ENCODE peak calls at places on chromosomes 3 and 15, in four cellular contexts. G is pancreas, O is mucosa of descending colon, U is GM23338. E is an unnamed sample.

GRCh38 chr3:73080201-73080966 is 18.9 kb downstream of the EBLN2 start:
- DNase-seq in O (no peak), G (no peak), U (no peak), E (no peak)

GRCh38 chr3:152834354-152835310 is at the start of gene P2RY1:
- DNase-seq in O (peak; percentile 81), U (peak; percentile 88), G (peak; percentile 65), E (peak; percentile 79)

GRCh38 chr15:32866486-32867312 is 148.9 kb downstream of the GREM1 start:
- DNase-seq in G (no peak), O (no peak), U (no peak), E (no peak)

GRCh38 chr15:27127834-27128570 is 157.0 kb downstream of the GABRG3 start:
- DNase-seq in U (no peak), G (no peak), O (no peak), E (no peak)

GRCh38 chr15:75065467-75065850 is 42.1 kb downstream of the PPCDC start:
- DNase-seq in O (no peak), U (no peak), G (no peak), E (no peak)

GRCh38 chr15:39622660-39623549 is 42.0 kb downstream of the THBS1 start:
- DNase-seq in U (no peak), G (no peak), O (peak; percentile 63), E (no peak)

GRCh38 chr3:99023590-99024192 is 122.2 kb upstream of the DCBLD2 start:
- DNase-seq in O (peak; percentile 10), G (no peak), U (peak; percentile 57), E (no peak)

GRCh38 chr3:52722491-52722890 is 16.6 kb downstream of the SPCS1 start:
- DNase-seq in U (no peak), O (no peak), G (no peak), E (no peak)

GRCh38 chr3:187264946-187265345 is 26.6 kb downstream of the MASP1 start:
- DNase-seq in O (no peak), U (no peak), G (no peak), E (no peak)

GRCh38 chr3:140100479-140100878 is 165.5 kb downstream of the CLSTN2 start:
- DNase-seq in G (no peak), U (no peak), O (no peak), E (no peak)

GRCh38 chr3:140103166-140103565 is 168.2 kb downstream of the CLSTN2 start:
- DNase-seq in G (no peak), U (no peak), O (no peak), E (no peak)

DNA sequence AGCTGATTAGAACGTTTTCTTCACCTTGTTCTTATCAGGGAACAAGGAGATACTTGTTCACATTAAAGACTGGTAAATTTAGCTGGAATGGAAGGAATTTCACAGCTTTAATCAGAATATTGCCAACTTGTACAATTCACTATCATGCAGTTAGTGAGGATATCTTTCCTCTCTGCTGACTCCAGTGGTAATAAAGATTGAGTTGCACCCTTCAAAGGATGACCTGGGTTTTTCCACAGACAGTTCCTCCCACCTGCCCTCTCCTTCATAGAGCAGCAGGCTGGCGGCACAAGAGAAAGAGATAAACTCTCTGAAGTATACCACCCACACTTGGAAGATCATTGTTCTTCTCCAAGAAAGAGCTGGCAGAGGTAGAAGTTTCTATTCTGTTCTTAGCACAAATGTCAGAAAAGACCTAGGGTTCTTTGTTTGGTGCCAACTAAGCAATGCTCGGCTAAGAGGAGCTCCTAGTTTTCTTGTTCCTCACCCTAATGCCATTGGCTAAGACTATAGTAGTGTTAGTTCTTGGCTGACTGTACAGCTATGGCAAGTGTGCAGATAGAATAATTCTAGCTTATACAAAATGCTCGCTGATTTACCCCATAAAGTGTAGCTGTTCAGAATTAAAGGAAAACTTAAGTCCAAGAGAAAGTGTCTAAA is 169.1 kb downstream of the CLSTN2 start:
- DNase-seq in U (no peak), G (no peak), O (no peak), E (no peak)
- H3K4me1 ChIP-seq in U (no peaks in the 10 kb centered on the region), G (no peaks in the 10 kb centered on the region), O (no peaks in the 10 kb centered on the region), E (no peaks in the 10 kb centered on the region)

DNA sequence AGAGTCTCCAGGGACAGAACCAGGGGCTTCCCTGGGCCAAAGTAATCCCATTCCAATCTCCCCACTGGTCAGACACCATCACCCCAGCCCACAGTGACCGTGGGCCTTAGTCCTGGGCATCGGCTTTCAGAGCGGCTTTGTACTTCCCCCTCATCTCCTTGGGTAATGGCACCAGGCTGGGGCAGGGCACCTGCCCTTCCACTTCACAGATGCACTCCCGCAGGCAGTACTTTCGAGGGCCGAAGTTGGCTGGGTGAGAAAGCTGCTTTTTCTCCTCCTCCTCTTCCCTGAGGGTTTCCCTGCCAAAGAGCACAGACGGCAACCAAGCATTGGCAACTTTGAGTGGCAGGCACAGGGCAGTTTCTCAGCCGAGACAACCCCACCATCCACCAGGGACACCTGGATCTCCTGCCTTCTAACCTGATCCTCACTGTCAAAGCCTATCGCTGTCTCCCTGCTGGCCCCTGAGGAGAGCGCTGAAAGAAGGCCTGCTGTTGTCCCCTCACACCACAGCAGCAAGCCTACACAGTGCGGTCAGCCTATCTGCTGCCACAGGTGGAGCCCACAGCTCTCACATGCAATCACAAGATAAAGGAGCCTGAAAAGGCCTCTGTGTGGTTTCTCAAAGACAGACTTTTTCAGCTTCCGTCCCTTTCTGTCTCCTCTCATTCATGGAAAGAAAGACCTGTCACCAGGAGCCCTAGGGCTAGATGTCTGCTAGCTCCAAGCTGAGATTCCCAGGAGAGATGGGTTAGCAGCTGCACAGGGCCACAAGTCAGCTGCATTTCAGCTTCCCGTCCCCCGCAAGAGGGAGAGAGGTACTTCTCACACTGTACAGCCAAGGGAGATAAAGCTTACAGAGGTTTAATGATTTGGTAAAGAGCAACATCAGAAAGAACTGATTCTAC is 12.5 kb downstream of the MRPS25 start:
- DNase-seq in G (no peak), O (no peak), U (no peak), E (no peak)
- H3K4me1 ChIP-seq in G (no peaks in the 10 kb centered on the region), O (no peaks in the 10 kb centered on the region), U (no peaks in the 10 kb centered on the region), E (no peaks in the 10 kb centered on the region)

DNA sequence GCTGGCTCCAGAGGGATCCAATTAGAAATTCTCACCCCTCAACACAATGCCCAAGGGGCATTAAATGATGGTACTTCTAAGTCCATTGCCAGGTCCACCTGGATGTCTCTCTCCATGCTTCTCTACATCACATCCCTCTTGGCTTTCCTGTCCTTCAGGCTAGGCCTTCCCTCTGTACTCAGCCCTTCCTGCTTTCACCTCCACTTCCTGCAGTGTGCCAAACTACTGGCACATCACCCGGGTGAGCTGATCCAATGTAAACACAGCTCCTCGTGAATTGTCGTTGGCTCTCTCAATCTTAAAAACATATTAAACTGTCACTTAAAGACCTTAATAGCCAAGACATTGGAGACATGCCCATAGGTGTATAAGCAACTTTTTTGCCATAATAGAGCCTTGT is 4.0 kb downstream of the LMCD1 start:
- DNase-seq in G (peak; percentile 64), U (no peak), O (peak; percentile 67), E (no peak)
- H3K4me1 ChIP-seq in G (peaks cover 11% of the 10 kb centered on the region), U (peaks cover 29% of the 10 kb centered on the region), O (peaks cover 20% of the 10 kb centered on the region), E (peaks cover 16% of the 10 kb centered on the region)

DNA sequence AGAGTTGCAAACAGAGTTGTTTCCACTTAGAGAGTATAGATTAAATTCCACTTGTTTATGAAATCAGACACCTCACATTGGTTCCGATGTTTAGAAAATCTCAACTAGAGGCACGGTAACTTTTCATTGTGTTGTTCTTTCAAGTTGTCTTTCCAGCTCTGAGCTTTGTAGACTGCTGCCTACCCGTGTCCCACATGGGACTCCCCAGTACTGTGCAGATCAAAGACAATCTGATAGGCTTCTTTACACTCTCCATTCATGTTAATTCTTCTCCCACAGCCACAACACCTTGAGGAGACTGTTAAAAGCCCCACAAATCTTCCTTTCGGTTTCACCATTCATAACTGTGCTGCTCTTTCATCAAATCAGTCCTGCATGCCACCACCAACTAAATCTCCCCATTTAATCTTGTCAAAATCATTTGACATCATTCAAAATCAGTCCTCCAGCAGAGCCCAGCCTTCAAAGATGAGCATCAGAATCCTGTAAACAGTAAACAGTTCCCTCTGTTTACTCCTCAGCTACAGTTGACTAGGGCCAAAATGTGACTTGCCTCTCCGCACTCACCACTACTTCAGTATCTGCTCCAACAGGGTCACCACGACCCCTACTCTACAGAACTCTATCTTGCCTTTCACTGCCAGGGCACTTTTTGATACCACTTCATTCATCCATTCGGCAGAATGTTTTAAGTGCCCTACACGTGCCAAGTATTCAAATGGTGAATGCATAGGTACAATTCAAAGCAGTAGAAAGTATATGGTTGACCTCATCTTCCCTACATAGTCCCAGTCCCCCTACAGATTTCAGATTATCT is 8.3 kb downstream of the ANXA2 start:
- DNase-seq in O (no peak), U (no peak), G (no peak), E (no peak)
- H3K4me1 ChIP-seq in O (peaks cover 54% of the 10 kb centered on the region), U (peaks cover 37% of the 10 kb centered on the region), G (peaks cover 21% of the 10 kb centered on the region), E (peaks cover 28% of the 10 kb centered on the region)

GRCh38 chr3:11478167-11478566 is 165.5 kb downstream of the VGLL4 start:
- DNase-seq in U (no peak), G (no peak), O (no peak), E (no peak)

GRCh38 chr3:11479230-11479620 is 164.5 kb downstream of the VGLL4 start:
- DNase-seq in G (no peak), O (no peak), U (no peak), E (no peak)

GRCh38 chr3:11482024-11482423 is 161.7 kb downstream of the VGLL4 start:
- DNase-seq in G (no peak), U (no peak), O (peak; percentile 50), E (peak; percentile 87)

GRCh38 chr3:11481561-11481960 is 162.2 kb downstream of the VGLL4 start:
- DNase-seq in G (no peak), O (peak; percentile 13), U (no peak), E (no peak)

GRCh38 chr3:11480663-11481298 is 162.9 kb downstream of the VGLL4 start:
- DNase-seq in U (peak; percentile 73), O (peak; percentile 12), G (no peak), E (no peak)
- H3K4me1 ChIP-seq in U (peaks cover 12% of the 10 kb centered on the region), O (peaks cover 12% of the 10 kb centered on the region), G (peaks cover 8% of the 10 kb centered on the region), E (peaks cover 14% of the 10 kb centered on the region)

GRCh38 chr15:40807888-40808194 is 568 bp upstream of the DNAJC17 start:
- DNase-seq in O (no peak), G (no peak), U (no peak), E (no peak)

GRCh38 chr15:40806672-40807027 is 239 bp upstream of the ZFYVE19 start:
- DNase-seq in U (no peak), O (no peak), G (no peak), E (no peak)

GRCh38 chr15:40807028-40807887 is at the start of the genes DNAJC17 and ZFYVE19:
- DNase-seq in G (peak; percentile 98), O (peak; percentile 97), U (peak; percentile 100), E (peak; percentile 91)

GRCh38 chr15:40803076-40803475 is 3.8 kb upstream of the ZFYVE19 start:
- DNase-seq in G (no peak), U (no peak), O (no peak), E (no peak)

GRCh38 chr15:40803688-40804087 is 3.2 kb upstream of the ZFYVE19 start:
- DNase-seq in U (no peak), G (no peak), O (no peak), E (no peak)
- H3K4me1 ChIP-seq in U (peaks cover 27% of the 10 kb centered on the region), G (peaks cover 7% of the 10 kb centered on the region), O (peaks cover 21% of the 10 kb centered on the region), E (peaks cover 5% of the 10 kb centered on the region)

GRCh38 chr3:128167973-128168674 is 14.8 kb downstream of the EEFSEC start:
- DNase-seq in G (no peak), U (no peak), O (no peak), E (no peak)

GRCh38 chr3:128167646-128167972 is 14.3 kb downstream of the EEFSEC start:
- DNase-seq in O (no peak), G (no peak), U (no peak), E (no peak)

GRCh38 chr3:128166971-128167453 is 13.7 kb downstream of the EEFSEC start:
- DNase-seq in G (no peak), O (no peak), U (no peak), E (no peak)

GRCh38 chr3:128170866-128171516 is 17.7 kb downstream of the EEFSEC start:
- DNase-seq in G (peak; percentile 34), U (peak; percentile 69), O (peak; percentile 69), E (peak; percentile 67)

GRCh38 chr3:128168830-128169229 is 15.5 kb downstream of the EEFSEC start:
- DNase-seq in O (no peak), U (no peak), G (no peak), E (no peak)
- H3K4me1 ChIP-seq in O (no peaks in the 10 kb centered on the region), U (peaks cover 6% of the 10 kb centered on the region), G (no peaks in the 10 kb centered on the region), E (peaks cover 2% of the 10 kb centered on the region)

E was measured in ovary.